ENCODE peak calls at places on chromosome 6, in six cellular contexts. H is skeletal muscle cell, A is heart right ventricle, W is psoas muscle, I is cardiac fibroblast, O is kidney. J is an unnamed sample.

GRCh38 chr6:161162722-161163121 is 111.1 kb downstream of the AGPAT4 start:
- DNase-seq in O (no peak), A (no peak), H (no peak), W (no peak), I (no peak), J (no peak)

GRCh38 chr6:167092672-167093339 is 30.1 kb upstream of the CCR6 start:
- DNase-seq in I (no peak), A (no peak), W (no peak), H (no peak), O (no peak), J (no peak)

GRCh38 chr6:117440558-117441525 is 15.1 kb upstream of the ROS1 start:
- DNase-seq in I (peak), H (peak), W (no peak), O (no peak), A (no peak), J (no peak)

GRCh38 chr6:127570739-127571389 is 6.1 kb upstream of the C6orf58 start:
- DNase-seq in A (no peak), W (no peak), I (peak), H (no peak), O (no peak), J (no peak)

GRCh38 chr6:151431336-151431735 is 20.6 kb downstream of the RMND1 start:
- DNase-seq in I (no peak), O (no peak), W (no peak), H (no peak), A (no peak), J (no peak)

GRCh38 chr6:56840467-56841371 is 114.2 kb upstream of the BEND6 start:
- DNase-seq in O (no peak), H (no peak), A (no peak), I (peak), W (no peak), J (no peak)

GRCh38 chr6:73116330-73116729 is 109.0 kb downstream of the KHDC1L start:
- DNase-seq in A (no peak), O (no peak), H (no peak), I (no peak), W (no peak), J (no peak)

GRCh38 chr6:111667921-111668320 is 62.2 kb upstream of the TRAF3IP2 start:
- DNase-seq in O (no peak), A (no peak), H (no peak), W (peak), I (no peak), J (no peak)

GRCh38 chr6:134894800-134895199 is 55.1 kb downstream of the ALDH8A1 start:
- DNase-seq in W (no peak), H (no peak), A (no peak), O (no peak), I (no peak), J (no peak)

GRCh38 chr6:24766685-24767462 is 7.9 kb upstream of the GMNN start:
- DNase-seq in W (no peak), H (no peak), I (peak), A (no peak), O (no peak), J (no peak)

GRCh38 chr6:157964139-157964538 is 17.5 kb upstream of the SYNJ2 start:
- DNase-seq in A (no peak), H (no peak), W (no peak), O (no peak), I (peak), J (no peak)

GRCh38 chr6:17392978-17393334 is 439 bp upstream of the CAP2 start:
- DNase-seq in I (no peak), H (no peak), W (no peak), O (no peak), A (no peak), J (no peak)
- H3K4me3 ChIP-seq in I (peak), H (peak), W (peak), O (peak), A (peak), J (peak)

GRCh38 chr6:165704001-165704748 is 41.1 kb upstream of the PDE10A start:
- DNase-seq in H (no peak), A (no peak), I (peak), O (no peak), W (no peak), J (no peak)
- H3K4me3 ChIP-seq in H (no peak), A (no peak), I (no peak), O (no peak), W (no peak), J (no peak)

GRCh38 chr6:7693827-7694226 is 32.1 kb upstream of the BMP6 start:
- DNase-seq in A (no peak), H (no peak), I (no peak), O (no peak), W (no peak), J (no peak)

GRCh38 chr6:7697432-7697819 is 28.5 kb upstream of the BMP6 start:
- DNase-seq in A (no peak), W (no peak), H (no peak), I (no peak), O (no peak), J (no peak)

GRCh38 chr6:7696061-7696460 is 29.8 kb upstream of the BMP6 start:
- DNase-seq in H (no peak), O (no peak), W (no peak), A (no peak), I (no peak), J (no peak)

GRCh38 chr6:7701212-7701834 is 24.6 kb upstream of the BMP6 start:
- DNase-seq in W (no peak), I (peak), H (no peak), A (no peak), O (no peak), J (no peak)

GRCh38 chr6:7697820-7698623 is 27.9 kb upstream of the BMP6 start:
- DNase-seq in H (peak), W (no peak), A (no peak), O (no peak), I (peak), J (peak)
- H3K4me3 ChIP-seq in H (no peak), W (no peak), A (no peak), O (no peak), I (no peak), J (peak)

DNA sequence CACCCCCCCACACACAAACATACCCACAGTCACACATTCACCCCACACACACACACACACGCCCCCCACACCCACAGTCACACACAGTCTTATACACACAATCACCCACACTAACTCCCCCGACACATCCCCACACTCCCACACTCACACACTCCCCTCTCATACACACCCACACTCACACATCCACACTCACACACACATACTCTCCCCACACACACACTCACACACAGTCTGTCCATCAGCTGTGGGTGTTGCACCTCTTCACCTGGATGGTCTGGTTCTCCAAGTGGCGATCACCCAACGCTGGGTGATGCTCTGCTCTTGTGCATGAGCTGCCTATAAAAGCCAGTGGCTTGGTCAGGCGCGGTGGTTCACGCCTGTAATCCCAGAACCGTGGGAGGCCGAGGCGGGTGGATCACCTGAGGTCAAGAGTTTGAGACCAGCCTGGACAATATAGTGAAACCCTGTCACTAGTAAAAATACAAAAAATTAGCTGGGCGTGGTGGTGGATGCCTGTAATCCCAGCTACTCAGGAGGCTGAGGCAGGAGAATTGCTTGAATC is 158.9 kb downstream of the SMOC2 start:
- DNase-seq in I (no peak), O (no peak), A (no peak), W (no peak), H (no peak), J (no peak)
- H3K4me3 ChIP-seq in I (no peak), O (no peak), A (no peak), W (no peak), H (no peak), J (no peak)

J was measured in retinal pigment epithelial cell.